ENCODE peak calls at places on chromosomes 12 and 14, in eight cellular contexts. M is neural progenitor cell; N is CD8-positive, alpha-beta T cell; U is MM.1S; F is CD4-positive, CD25-positive, alpha-beta regulatory T cell; B is mesendoderm; H is heart left ventricle; E is breast epithelium. X is an unnamed sample.

GRCh38 chr12:57619434-57620244 is 8.4 kb downstream of the ARHGEF25 start:
- DNase-seq in E (no peak), F (no peak), M (peak; percentile 69), U (no peak), B (peak; percentile 60), N (no peak), H (no peak), X (no peak)

GRCh38 chr12:115891551-115891950 is 385.9 kb downstream of the MED13L start:
- DNase-seq in E (no peak), F (no peak), B (peak; percentile 60), N (no peak), H (no peak), M (peak; percentile 40), U (no peak), X (no peak)

GRCh38 chr12:56530390-56531055 is 8.9 kb downstream of the RBMS2 start:
- DNase-seq in H (no peak), E (no peak), N (no peak), B (no peak), U (no peak), F (no peak), M (no peak), X (no peak)

GRCh38 chr12:117842630-117843029 is 126.2 kb downstream of the KSR2 start:
- DNase-seq in H (no peak), U (no peak), B (no peak), M (no peak), F (no peak), E (no peak), N (no peak), X (no peak)

GRCh38 chr12:79127268-79127895 is 262.8 kb downstream of the SYT1 start:
- DNase-seq in B (no peak), U (no peak), M (no peak), E (no peak), N (no peak), H (no peak), F (no peak), X (no peak)

GRCh38 chr12:84315926-84316325 is 596.7 kb downstream of the SLC6A15 start:
- DNase-seq in B (no peak), M (no peak), H (no peak), E (no peak), F (no peak), U (no peak), N (no peak), X (no peak)

GRCh38 chr12:93167841-93168492 is 209.8 kb upstream of the NUDT4 start:
- DNase-seq in B (peak; percentile 69), E (no peak), M (peak; percentile 84), F (peak; percentile 12), N (no peak), U (peak; percentile 49), H (no peak), X (no peak)

GRCh38 chr12:11771356-11771755 is 121.9 kb downstream of the ETV6 start:
- DNase-seq in N (no peak), M (no peak), U (no peak), H (no peak), F (no peak), E (no peak), B (peak; percentile 72), X (no peak)

GRCh38 chr12:219891-220352 is 6.0 kb upstream of the SLC6A12 start:
- DNase-seq in E (no peak), F (peak; percentile 71), N (peak; percentile 16), H (peak; percentile 40), M (peak; percentile 94), B (peak; percentile 90), U (peak; percentile 79), X (no peak)

GRCh38 chr14:70698288-70698687 is 56.6 kb downstream of the TTC9 start:
- DNase-seq in U (no peak), E (no peak), F (no peak), B (peak; percentile 44), N (no peak), H (peak; percentile 13), M (no peak), X (no peak)

GRCh38 chr12:1821805-1822204 is 1.4 kb downstream of the LRTM2 start:
- DNase-seq in H (no peak), B (peak; percentile 18), M (peak; percentile 23), U (no peak), N (no peak), E (no peak), F (no peak), X (no peak)

GRCh38 chr14:54465654-54466053 is 23.1 kb downstream of the GMFB start:
- DNase-seq in F (no peak), N (no peak), H (no peak), U (no peak), B (no peak), M (no peak), E (no peak), X (no peak)

GRCh38 chr12:103012884-103013283 is 55.4 kb downstream of the ASCL1 start:
- DNase-seq in B (peak; percentile 35), U (no peak), H (no peak), E (no peak), F (no peak), N (no peak), M (peak; percentile 72), X (no peak)

GRCh38 chr12:6963016-6963731 is 7.3 kb downstream of the PHB2 start:
- DNase-seq in F (no peak), N (no peak), E (peak; percentile 92), U (no peak), B (peak; percentile 86), H (no peak), M (no peak), X (no peak)

GRCh38 chr14:33362934-33363333 is 424.3 kb downstream of the NPAS3 start:
- DNase-seq in H (no peak), E (no peak), M (peak; percentile 86), N (no peak), U (no peak), B (peak; percentile 51), F (no peak), X (no peak)

GRCh38 chr12:80641936-80642335 is 65.5 kb upstream of the MYF6 start:
- DNase-seq in N (no peak), M (no peak), H (no peak), U (no peak), B (no peak), E (no peak), F (no peak), X (no peak)

DNA sequence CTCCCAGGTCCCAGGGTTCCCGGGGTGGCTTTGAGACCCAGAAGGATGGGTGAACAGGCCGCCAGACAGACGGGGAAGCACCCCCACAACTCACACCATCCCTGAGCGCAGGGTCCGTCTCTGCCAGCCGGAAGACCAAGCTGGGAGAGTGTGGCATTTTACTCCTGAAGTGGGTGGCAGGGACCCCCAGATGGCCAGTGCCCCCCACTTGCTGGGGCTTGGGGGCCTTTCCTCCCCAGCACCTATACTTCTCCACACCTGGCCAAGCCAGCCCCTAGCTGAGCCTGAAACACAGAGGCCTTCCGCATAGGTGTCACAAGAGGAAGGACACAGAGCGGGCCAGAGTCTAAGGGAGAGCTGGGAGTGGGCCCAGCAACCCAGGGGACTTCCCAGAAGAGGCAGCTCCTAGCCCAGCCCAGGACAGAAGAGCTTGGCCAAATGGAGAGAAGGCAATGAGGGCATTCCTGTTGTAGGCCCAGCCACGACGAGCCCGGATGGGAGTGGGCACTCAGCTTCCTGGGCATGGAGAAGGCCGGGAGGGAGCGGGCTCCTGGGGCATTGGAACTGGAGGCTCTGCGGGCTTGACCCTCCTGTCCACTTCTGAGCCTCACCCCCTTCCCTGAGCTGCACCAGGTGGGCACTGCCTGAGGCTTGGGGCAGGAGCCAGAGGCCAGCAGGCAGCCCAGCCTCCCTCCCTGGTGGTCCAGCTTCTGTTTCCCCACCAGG is 3.3 kb downstream of the AHNAK2 start:
- DNase-seq in H (peak; percentile 7), B (no peak), U (no peak), F (no peak), E (no peak), M (no peak), N (no peak), X (no peak)
- H3K27me3 ChIP-seq in H (peaks cover 3% of the 10 kb centered on the region), B (no peaks in the 10 kb centered on the region), U (peaks cover 9% of the 10 kb centered on the region), F (no peaks in the 10 kb centered on the region), E (no peaks in the 10 kb centered on the region), M (peaks cover 39% of the 10 kb centered on the region), N (peaks cover 9% of the 10 kb centered on the region), X (peaks cover 16% of the 10 kb centered on the region)

GRCh38 chr14:64741961-64742360 is 37.7 kb downstream of the PLEKHG3 start:
- DNase-seq in F (no peak), M (no peak), N (no peak), E (no peak), U (no peak), B (no peak), H (no peak), X (no peak)

GRCh38 chr14:64746298-64747250 is 42.4 kb downstream of the PLEKHG3 start:
- DNase-seq in F (no peak), M (no peak), N (no peak), E (peak; percentile 44), U (no peak), H (peak; percentile 47), B (no peak), X (no peak)

GRCh38 chr14:64741200-64741599 is 37.0 kb downstream of the PLEKHG3 start:
- DNase-seq in M (no peak), U (no peak), F (no peak), E (no peak), N (no peak), H (no peak), B (no peak), X (no peak)

GRCh38 chr14:64745511-64746041 is 41.4 kb downstream of the PLEKHG3 start:
- DNase-seq in N (no peak), M (peak; percentile 38), F (no peak), B (peak; percentile 76), E (no peak), U (no peak), H (no peak), X (no peak)

DNA sequence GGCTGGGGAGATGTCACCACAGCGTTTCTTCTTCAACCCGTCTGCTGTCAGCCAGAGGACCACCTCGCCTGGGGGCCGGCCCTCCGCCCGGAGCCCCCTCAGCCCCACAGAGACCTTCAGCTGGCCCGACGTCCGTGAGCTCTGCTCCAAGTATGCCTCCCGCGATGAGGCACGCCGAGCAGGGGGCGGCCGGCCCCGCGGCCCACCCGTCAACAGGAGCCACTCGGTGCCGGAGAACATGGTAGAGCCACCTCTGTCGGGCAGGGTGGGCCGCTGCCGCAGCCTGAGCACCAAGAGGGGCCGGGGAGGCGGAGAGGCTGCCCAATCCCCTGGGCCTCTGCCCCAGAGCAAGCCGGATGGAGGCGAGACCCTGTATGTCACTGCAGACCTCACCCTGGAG is 38.8 kb downstream of the PLEKHG3 start:
- DNase-seq in U (no peak), B (no peak), N (no peak), E (no peak), M (no peak), F (no peak), H (no peak), X (no peak)
- H3K36me3 ChIP-seq in U (no peaks in the 10 kb centered on the region), B (peaks cover 17% of the 10 kb centered on the region), N (no peaks in the 10 kb centered on the region), E (peaks cover 5% of the 10 kb centered on the region), M (no peaks in the 10 kb centered on the region), F (peaks cover 12% of the 10 kb centered on the region), H (no peaks in the 10 kb centered on the region), X (no peaks in the 10 kb centered on the region)

GRCh38 chr12:112908548-112908947 is 1.8 kb downstream of the OAS1 start:
- DNase-seq in M (no peak), F (peak; percentile 27), E (no peak), N (no peak), B (no peak), U (no peak), H (no peak), X (no peak)
- H3K4me3 ChIP-seq in M (no peak overlapping the region), F (peak overlapping the region; percentile 98), E (no peak overlapping the region), N (no peak overlapping the region), B (no peak overlapping the region), U (peak overlapping the region; percentile 69), H (peak overlapping the region; percentile 63), X (peak overlapping the region; percentile 91)

DNA sequence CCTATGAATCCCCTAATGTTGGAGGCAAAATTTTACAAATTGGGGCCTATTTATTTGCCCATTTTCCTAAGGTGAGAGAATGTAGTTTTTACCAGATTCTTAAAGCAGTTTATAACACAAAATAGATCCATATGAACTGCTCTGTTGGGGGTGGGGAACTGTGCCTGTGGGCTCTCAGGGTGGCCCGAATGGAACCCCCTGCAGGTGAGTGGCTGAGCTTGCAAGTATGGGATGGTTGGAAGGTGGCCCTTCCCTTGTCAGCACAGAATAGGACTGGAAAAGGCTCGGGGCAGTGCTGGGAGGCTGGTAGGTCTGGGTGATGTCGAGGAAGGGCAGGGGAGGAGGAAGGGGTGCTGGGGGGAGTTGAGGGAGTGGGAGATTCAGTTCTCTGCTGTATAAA is 4.9 kb downstream of the VSX2 start:
- DNase-seq in U (no peak), H (no peak), F (no peak), M (peak; percentile 56), B (peak; percentile 56), N (no peak), E (no peak), X (no peak)
- H3K27me3 ChIP-seq in U (peaks cover 30% of the 10 kb centered on the region), H (peaks cover 93% of the 10 kb centered on the region), F (peaks cover 27% of the 10 kb centered on the region), M (peaks cover 71% of the 10 kb centered on the region), B (peaks cover 49% of the 10 kb centered on the region), N (peaks cover 39% of the 10 kb centered on the region), E (peaks cover 66% of the 10 kb centered on the region), X (peaks cover 51% of the 10 kb centered on the region)